ENCODE peak calls at places on chromosomes 16 and 17, in four cellular contexts. E is BE2C, O is heart right ventricle, X is GM04504. N is an unnamed sample.
A peak's percentile ranks its signal among the peaks of the same experiment; 100 is the strongest.

GRCh38 chr16:71703324-71703723 is 21.2 kb downstream of the PHLPP2 start:
- DNase-seq in E (no peak), O (no peak), X (no peak), N (no peak)

GRCh38 chr17:35847006-35847405 is 21.7 kb downstream of the HEATR9 start:
- DNase-seq in E (no peak), O (no peak), X (no peak), N (no peak)

GRCh38 chr16:11783319-11784047 is 13.6 kb downstream of the ZC3H7A start:
- DNase-seq in E (no peak), O (no peak), X (no peak), N (no peak)

GRCh38 chr16:75589301-75589700 is 23.1 kb downstream of the GABARAPL2 start:
- DNase-seq in E (no peak), O (peak; percentile 81), X (no peak), N (no peak)

GRCh38 chr17:3603119-3603869 is 5.9 kb downstream of the TRPV1 start:
- DNase-seq in E (no peak), O (no peak), X (peak; percentile 64), N (no peak)

GRCh38 chr17:74800531-74800930 is 24.4 kb upstream of the NAT9 start:
- DNase-seq in E (no peak), O (no peak), X (no peak), N (no peak)

GRCh38 chr16:70467113-70467512 is 12.7 kb downstream of the FCSK start:
- DNase-seq in E (no peak), O (no peak), X (no peak), N (no peak)

GRCh38 chr16:84881702-84882521 is 62.1 kb downstream of the CRISPLD2 start:
- DNase-seq in E (peak; percentile 34), O (peak; percentile 31), X (peak; percentile 94), N (no peak)

GRCh38 chr16:13333336-13333735 is 431.9 kb downstream of the SHISA9 start:
- DNase-seq in E (no peak), O (no peak), X (no peak), N (no peak)

GRCh38 chr16:777826-778225 is 10.4 kb downstream of the RPUSD1 start:
- DNase-seq in E (no peak), O (no peak), X (no peak), N (no peak)

GRCh38 chr16:19223235-19223847 is 55.3 kb downstream of the SYT17 start:
- DNase-seq in E (peak; percentile 45), O (no peak), X (no peak), N (no peak)

GRCh38 chr16:89602273-89602951 is 11.0 kb upstream of the DPEP1 start:
- DNase-seq in E (peak; percentile 78), O (peak; percentile 29), X (peak; percentile 42), N (no peak)

GRCh38 chr17:82003411-82004381 is 19.0 kb downstream of the CENPX start:
- DNase-seq in E (peak; percentile 72), O (peak; percentile 58), X (peak; percentile 92), N (no peak)

GRCh38 chr17:35588196-35588920 is 1.2 kb downstream of the AP2B1 start:
- DNase-seq in E (no peak), O (no peak), X (no peak), N (no peak)

GRCh38 chr17:2396568-2397246 is 4.2 kb downstream of the MNT start:
- DNase-seq in E (peak; percentile 92), O (peak; percentile 96), X (peak; percentile 96), N (peak; percentile 63)

GRCh38 chr16:89370081-89370511 is 120.3 kb downstream of the ANKRD11 start:
- DNase-seq in E (no peak), O (no peak), X (peak; percentile 36), N (no peak)

GRCh38 chr17:50557265-50558029 is 3.1 kb upstream of the CACNA1G start:
- DNase-seq in E (no peak), O (no peak), X (no peak), N (peak; percentile 85)

GRCh38 chr16:88807142-88807625 is 3.6 kb downstream of the CDT1 start:
- DNase-seq in E (no peak), O (no peak), X (no peak), N (no peak)

GRCh38 chr17:15651001-15651582 is 31.6 kb upstream of the FBXW10B start:
- DNase-seq in E (peak; percentile 24), O (peak; percentile 14), X (no peak), N (no peak)

GRCh38 chr16:66580605-66581209 is 1.4 kb downstream of the CMTM2 start:
- DNase-seq in E (no peak), O (no peak), X (peak; percentile 38), N (no peak)

GRCh38 chr17:17641621-17642409 is 39.4 kb upstream of the RAI1 start:
- DNase-seq in E (peak; percentile 63), O (peak; percentile 85), X (peak; percentile 47), N (peak; percentile 68)

GRCh38 chr16:65327346-65327745 is 205.5 kb upstream of the CDH11 start:
- DNase-seq in E (no peak), O (no peak), X (no peak), N (no peak)

GRCh38 chr17:33258291-33258690 is 34.8 kb downstream of the ASIC2 start:
- DNase-seq in E (no peak), O (no peak), X (no peak), N (no peak)

GRCh38 chr17:74471341-74471740 is 4.9 kb downstream of the CD300A start:
- DNase-seq in E (no peak), O (no peak), X (no peak), N (no peak)

GRCh38 chr17:61309857-61310256 is 89.8 kb upstream of the TBX2 start:
- DNase-seq in E (no peak), O (no peak), X (peak; percentile 69), N (no peak)

GRCh38 chr17:7885357-7886226 is 3.0 kb upstream of the CHD3 start:
- DNase-seq in E (peak; percentile 59), O (peak; percentile 25), X (no peak), N (peak; percentile 47)

GRCh38 chr17:59427425-59427921 is 96.0 kb downstream of the YPEL2 start:
- DNase-seq in E (no peak), O (peak; percentile 63), X (no peak), N (no peak)

GRCh38 chr16:22141746-22142145 is 20.6 kb upstream of the SDR42E2 start:
- DNase-seq in E (peak; percentile 24), O (no peak), X (no peak), N (no peak)

GRCh38 chr17:60036796-60037677 is 41.7 kb downstream of the HEATR6 start:
- DNase-seq in E (peak; percentile 80), O (peak; percentile 48), X (peak; percentile 23), N (peak; percentile 92)

GRCh38 chr17:28725660-28726395 is at the start of gene TLCD1:
- DNase-seq in E (peak; percentile 73), O (peak; percentile 39), X (peak; percentile 69), N (peak; percentile 90)

GRCh38 chr17:68906638-68907037 is 48.6 kb downstream of the ABCA8 start:
- DNase-seq in E (no peak), O (no peak), X (no peak), N (peak; percentile 44)

GRCh38 chr17:34998205-34998604 is 17.9 kb downstream of the LIG3 start:
- DNase-seq in E (peak; percentile 79), O (peak; percentile 59), X (no peak), N (peak; percentile 96)

GRCh38 chr17:35898283-35899070 is 18.3 kb upstream of the CCL5 start:
- DNase-seq in E (no peak), O (peak; percentile 9), X (no peak), N (no peak)

GRCh38 chr16:3841729-3842508 is 38.6 kb downstream of the CREBBP start:
- DNase-seq in E (no peak), O (no peak), X (no peak), N (no peak)

GRCh38 chr17:45087496-45087975 is 26.4 kb downstream of the NMT1 start:
- DNase-seq in E (no peak), O (no peak), X (no peak), N (no peak)

GRCh38 chr16:88731699-88732098 is 25.4 kb downstream of the CTU2 start:
- DNase-seq in E (no peak), O (no peak), X (no peak), N (peak; percentile 87)

GRCh38 chr16:62549875-62550274 is 513.6 kb upstream of the CDH8 start:
- DNase-seq in E (no peak), O (no peak), X (no peak), N (no peak)